ENCODE peak calls at places on chromosome 2, in eight cellular contexts. A, I, G, E, T, R, Z and L are unnamed samples.
A peak's percentile ranks its signal among the peaks of the same experiment; 100 is the strongest.

GRCh38 chr2:149037851-149038250 is 648 bp upstream of the LYPD6B start:
- DNase-seq in A (no peak), I (no peak), G (peak; percentile 15), E (no peak), T (no peak), R (peak; percentile 43), Z (peak; percentile 36), L (no peak)

GRCh38 chr2:157223624-157224205 is 33.8 kb upstream of the GALNT5 start:
- DNase-seq in A (no peak), I (no peak), G (no peak), E (no peak), T (no peak), R (no peak), Z (no peak), L (no peak)

GRCh38 chr2:236164201-236164982 is 3.8 kb downstream of the GBX2 start:
- DNase-seq in A (no peak), I (no peak), G (no peak), E (no peak), T (no peak), R (no peak), Z (peak; percentile 80), L (peak; percentile 78)

GRCh38 chr2:53033416-53033815 is 734.2 kb upstream of the CHAC2 start:
- DNase-seq in A (no peak), I (no peak), G (no peak), E (no peak), T (no peak), R (no peak), Z (no peak), L (no peak)

GRCh38 chr2:71856709-71857525 is 290.7 kb downstream of the CYP26B1 start:
- DNase-seq in A (no peak), I (no peak), G (peak; percentile 46), E (peak; percentile 56), T (no peak), R (peak; percentile 58), Z (no peak), L (peak; percentile 43)

GRCh38 chr2:230614913-230615332 is 97.7 kb upstream of the CAB39 start:
- DNase-seq in A (no peak), I (no peak), G (peak; percentile 62), E (no peak), T (no peak), R (peak; percentile 58), Z (no peak), L (no peak)

GRCh38 chr2:73324126-73324525 is 30.8 kb upstream of the EGR4 start:
- DNase-seq in A (no peak), I (no peak), G (no peak), E (no peak), T (no peak), R (no peak), Z (no peak), L (no peak)

GRCh38 chr2:52976132-52976949 is 791.3 kb upstream of the CHAC2 start:
- DNase-seq in A (no peak), I (no peak), G (peak; percentile 40), E (no peak), T (peak; percentile 5), R (peak; percentile 63), Z (no peak), L (peak; percentile 42)

GRCh38 chr2:95380731-95381130 is 21.8 kb upstream of the FAHD2A start:
- DNase-seq in A (no peak), I (no peak), G (no peak), E (no peak), T (no peak), R (no peak), Z (no peak), L (no peak)

GRCh38 chr2:113316085-113316484 is 37.4 kb upstream of the PAX8 start:
- DNase-seq in A (no peak), I (no peak), G (peak; percentile 11), E (no peak), T (no peak), R (no peak), Z (no peak), L (no peak)

GRCh38 chr2:40369619-40370397 is 82.1 kb downstream of the SLC8A1 start:
- DNase-seq in A (no peak), I (no peak), G (peak; percentile 37), E (no peak), T (no peak), R (peak; percentile 42), Z (no peak), L (no peak)

GRCh38 chr2:106546376-106546990 is 59.3 kb downstream of the CD8B2 start:
- DNase-seq in A (no peak), I (no peak), G (no peak), E (no peak), T (no peak), R (no peak), Z (no peak), L (no peak)

GRCh38 chr2:202583709-202584219 is 51.0 kb upstream of the FAM117B start:
- DNase-seq in A (no peak), I (no peak), G (no peak), E (no peak), T (no peak), R (no peak), Z (no peak), L (no peak)

GRCh38 chr2:16094851-16095250 is 154.5 kb downstream of the MYCN start:
- DNase-seq in A (no peak), I (no peak), G (no peak), E (no peak), T (no peak), R (no peak), Z (peak; percentile 9), L (no peak)

GRCh38 chr2:241598487-241598886 is 38.5 kb downstream of the THAP4 start:
- DNase-seq in A (no peak), I (no peak), G (peak; percentile 11), E (no peak), T (no peak), R (peak; percentile 46), Z (peak; percentile 48), L (no peak)

GRCh38 chr2:10493636-10494281 is 45.6 kb upstream of the ODC1 start:
- DNase-seq in A (peak; percentile 17), I (no peak), G (peak; percentile 99), E (peak; percentile 91), T (peak; percentile 5), R (peak; percentile 98), Z (no peak), L (no peak)

GRCh38 chr2:187575081-187576067 is 21.1 kb upstream of the TFPI start:
- DNase-seq in A (no peak), I (peak; percentile 36), G (no peak), E (no peak), T (no peak), R (peak; percentile 11), Z (no peak), L (no peak)

DNA sequence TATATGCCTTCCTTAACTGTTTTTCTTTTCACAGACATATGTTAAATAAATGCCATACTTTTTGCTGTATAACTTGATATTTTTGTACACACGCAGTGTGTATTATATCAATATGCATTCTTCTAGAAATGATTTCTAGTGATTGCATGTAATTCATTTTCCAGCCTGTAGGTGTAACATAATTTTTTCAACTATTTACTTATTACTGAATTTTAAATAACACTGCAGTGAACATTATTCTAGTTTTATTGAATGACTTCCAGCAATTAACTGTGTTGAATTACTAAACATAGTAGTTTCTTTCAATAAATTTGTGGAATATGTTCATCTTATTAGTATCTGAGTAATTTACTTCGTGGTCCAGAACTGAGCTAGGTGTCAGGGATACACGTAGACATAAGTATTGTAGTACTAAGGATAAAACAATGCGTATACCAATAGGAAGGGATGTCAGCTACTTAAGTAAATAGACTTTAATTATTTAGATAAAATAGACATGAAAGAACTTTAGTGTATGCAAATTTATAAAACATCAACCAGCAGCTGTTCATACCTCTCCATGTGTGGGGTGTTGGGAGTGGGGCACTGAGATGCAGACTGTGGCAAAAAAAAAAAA is 28.0 kb downstream of the TANC1 start:
- DNase-seq in A (no peak), I (no peak), G (no peak), E (no peak), T (no peak), R (no peak), Z (no peak), L (no peak)
- TF ChIP-seq CTCF in A (peak; percentile 10), I (peak; percentile 8), G (peak; percentile 20), E (peak; percentile 38), T (no peak), R (peak; percentile 33), Z (peak; percentile 50), L (peak; percentile 40)

GRCh38 chr2:117858336-117858735 is 43.8 kb downstream of the DDX18 start:
- DNase-seq in A (no peak), I (no peak), G (no peak), E (no peak), T (no peak), R (no peak), Z (no peak), L (no peak)

GRCh38 chr2:117856415-117857210 is 42.1 kb downstream of the DDX18 start:
- DNase-seq in A (no peak), I (peak; percentile 76), G (peak; percentile 83), E (no peak), T (no peak), R (peak; percentile 91), Z (no peak), L (no peak)

GRCh38 chr2:117859532-117859911 is 45.0 kb downstream of the DDX18 start:
- DNase-seq in A (no peak), I (no peak), G (no peak), E (no peak), T (no peak), R (no peak), Z (no peak), L (no peak)

GRCh38 chr2:117859924-117860647 is 45.6 kb downstream of the DDX18 start:
- DNase-seq in A (no peak), I (no peak), G (no peak), E (no peak), T (no peak), R (no peak), Z (peak; percentile 26), L (no peak)

DNA sequence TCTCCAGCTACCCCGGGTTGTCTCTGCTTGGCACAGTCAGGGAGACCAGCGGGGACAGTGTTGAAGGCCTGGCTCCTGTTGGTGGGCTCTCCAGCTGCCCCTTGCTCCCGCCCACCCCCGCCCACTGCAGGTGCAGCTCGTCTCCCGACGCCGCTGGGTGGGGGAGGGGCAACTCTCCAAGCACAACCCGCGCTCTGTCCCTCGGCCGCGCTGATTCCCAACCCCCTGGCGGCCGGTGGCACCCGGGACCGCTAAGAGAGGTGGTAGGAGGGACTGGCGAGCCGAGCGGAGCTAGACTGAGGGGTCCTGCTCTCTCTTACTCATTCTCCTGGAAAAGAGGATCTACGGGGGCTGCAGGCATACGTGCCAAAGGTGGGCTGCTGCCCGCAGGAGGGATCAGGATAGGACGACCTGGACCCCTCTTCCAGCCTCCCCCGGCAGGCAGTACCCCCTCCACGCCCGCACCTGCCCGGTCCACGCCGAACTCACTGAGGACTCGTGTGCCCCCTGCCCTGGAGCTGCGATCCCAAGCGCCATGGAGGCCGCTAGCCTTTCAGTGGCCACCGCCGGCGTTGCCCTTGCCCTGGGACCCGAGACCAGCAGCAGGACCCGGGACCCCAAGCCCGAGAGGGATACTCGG is 44.5 kb downstream of the DDX18 start:
- DNase-seq in A (no peak), I (no peak), G (no peak), E (no peak), T (no peak), R (no peak), Z (no peak), L (peak; percentile 15)
- TF ChIP-seq CTCF in A (no peak), I (no peak), G (no peak), E (no peak), T (no peak), R (no peak), Z (no peak), L (no peak)

GRCh38 chr2:174051741-174052638 is 86.8 kb upstream of the SP3 start:
- DNase-seq in A (no peak), I (peak; percentile 35), G (peak; percentile 53), E (no peak), T (no peak), R (peak; percentile 39), Z (peak; percentile 74), L (peak; percentile 27)
- TF ChIP-seq CTCF in A (no peak), I (peak; percentile 7), G (no peak), E (no peak), T (no peak), R (no peak), Z (no peak), L (no peak)

GRCh38 chr2:27807476-27807875 is 36.0 kb downstream of the MRPL33 start:
- DNase-seq in A (no peak), I (no peak), G (peak; percentile 35), E (no peak), T (peak; percentile 34), R (peak; percentile 55), Z (peak; percentile 38), L (peak; percentile 16)
- TF ChIP-seq CTCF in A (peak; percentile 34), I (peak; percentile 48), G (peak; percentile 75), E (peak; percentile 50), T (peak; percentile 26), R (peak; percentile 47), Z (peak; percentile 68), L (peak; percentile 35)